ENCODE peak calls at places on chromosomes 11 and 22, in eight cellular contexts. Y is fibroblast of mammary gland; U is Caco-2; N is GM13977; G is cardiac muscle cell; T is CD8-positive, alpha-beta T cell; C is glutamatergic neuron; E is left ventricle myocardium inferior. A is an unnamed sample.

GRCh38 chr11:44775366-44776356 is 48.9 kb downstream of the TSPAN18 start:
- DNase-seq in G (peak; percentile 61), U (peak; percentile 82), T (peak; percentile 39), N (peak; percentile 60), Y (peak; percentile 47), E (peak; percentile 53), C (peak; percentile 73), A (peak; percentile 83)

GRCh38 chr11:46122955-46123354 is 1.7 kb upstream of the PHF21A start:
- DNase-seq in C (no peak), T (no peak), E (no peak), Y (peak; percentile 55), G (peak; percentile 56), U (no peak), N (no peak), A (no peak)

GRCh38 chr11:46977038-46977818 is 40.7 kb downstream of the CSTPP1 start:
- DNase-seq in T (no peak), G (peak; percentile 27), U (no peak), E (no peak), N (no peak), Y (no peak), C (peak; percentile 17), A (no peak)

GRCh38 chr11:125401746-125402145 is 94.3 kb downstream of the FEZ1 start:
- DNase-seq in G (peak; percentile 44), C (no peak), U (no peak), T (no peak), N (no peak), E (no peak), Y (no peak), A (no peak)

GRCh38 chr11:72617080-72617744 is 57.0 kb downstream of the PDE2A start:
- DNase-seq in C (peak; percentile 57), Y (peak; percentile 13), N (no peak), T (no peak), G (peak; percentile 39), E (no peak), U (no peak), A (no peak)

GRCh38 chr11:2093575-2094353 is 45.4 kb downstream of the IGF2 start:
- DNase-seq in T (no peak), G (peak; percentile 39), Y (peak; percentile 66), E (peak; percentile 63), N (no peak), U (no peak), C (no peak), A (no peak)

GRCh38 chr11:130773436-130773835 is 142.8 kb downstream of the SNX19 start:
- DNase-seq in G (no peak), T (no peak), E (no peak), C (no peak), Y (no peak), U (no peak), N (no peak), A (no peak)

GRCh38 chr11:67262731-67263675 is 3.3 kb upstream of the GRK2 start:
- DNase-seq in N (peak; percentile 93), E (peak; percentile 83), U (peak; percentile 93), C (peak; percentile 88), Y (peak; percentile 87), G (peak; percentile 84), T (peak; percentile 64), A (peak; percentile 89)

GRCh38 chr11:34963351-34963750 is 46.9 kb downstream of the PDHX start:
- DNase-seq in E (no peak), G (no peak), C (no peak), T (no peak), N (no peak), U (no peak), Y (no peak), A (no peak)

GRCh38 chr11:35943294-35943693 is 568 bp upstream of the LDLRAD3 start:
- DNase-seq in E (no peak), N (no peak), G (no peak), U (no peak), T (no peak), Y (peak; percentile 18), C (no peak), A (no peak)

GRCh38 chr11:71940561-71941219 is 11.8 kb downstream of the RNF121 start:
- DNase-seq in C (no peak), T (no peak), Y (peak; percentile 23), U (no peak), G (no peak), E (no peak), N (no peak), A (no peak)

GRCh38 chr11:63343130-63343529 is 26.5 kb upstream of the SLC22A9 start:
- DNase-seq in C (no peak), Y (no peak), G (no peak), E (no peak), T (no peak), N (no peak), U (no peak), A (no peak)
- TF ChIP-seq CTCF in C (no peak), Y (no peak), G (no peak), E (no peak), T (no peak), N (no peak), U (no peak), A (no peak)

GRCh38 chr11:5059527-5059926 is at the start of gene OR52E2:
- DNase-seq in Y (no peak), T (no peak), N (no peak), E (no peak), U (no peak), C (no peak), G (no peak), A (no peak)
- TF ChIP-seq CTCF in Y (no peak), T (no peak), N (no peak), E (no peak), U (no peak), C (no peak), G (no peak), A (no peak)

GRCh38 chr11:14480716-14481115 is 18.9 kb downstream of the COPB1 start:
- DNase-seq in C (no peak), G (peak; percentile 21), N (no peak), T (no peak), U (no peak), Y (no peak), E (no peak), A (no peak)
- TF ChIP-seq CTCF in C (no peak), G (no peak), N (no peak), T (no peak), U (no peak), Y (no peak), E (no peak), A (no peak)

GRCh38 chr11:132464939-132465338 is 1067.4 kb downstream of the OPCML start:
- DNase-seq in G (no peak), N (no peak), Y (no peak), C (no peak), U (no peak), E (no peak), T (no peak), A (no peak)
- TF ChIP-seq CTCF in G (no peak), N (no peak), Y (no peak), C (no peak), U (no peak), E (no peak), T (no peak), A (no peak)

GRCh38 chr11:92955900-92956299 is 13.6 kb upstream of the MTNR1B start:
- DNase-seq in Y (no peak), G (no peak), U (no peak), N (no peak), T (no peak), E (no peak), C (no peak), A (no peak)

GRCh38 chr11:92962444-92962843 is 7.0 kb upstream of the MTNR1B start:
- DNase-seq in T (no peak), N (no peak), U (no peak), G (no peak), C (no peak), E (no peak), Y (no peak), A (no peak)

GRCh38 chr11:92965196-92965595 is 4.3 kb upstream of the MTNR1B start:
- DNase-seq in N (no peak), T (no peak), G (no peak), Y (no peak), U (no peak), C (no peak), E (no peak), A (no peak)

GRCh38 chr11:92964471-92964870 is 5.0 kb upstream of the MTNR1B start:
- DNase-seq in Y (no peak), N (no peak), T (no peak), E (no peak), G (no peak), C (no peak), U (peak; percentile 39), A (peak; percentile 47)

GRCh38 chr11:92960886-92961285 is 8.6 kb upstream of the MTNR1B start:
- DNase-seq in G (no peak), T (no peak), C (no peak), U (no peak), Y (peak; percentile 10), N (no peak), E (no peak), A (no peak)
- TF ChIP-seq CTCF in G (no peak), T (no peak), C (no peak), U (no peak), Y (peak; percentile 14), N (no peak), E (no peak), A (no peak)

GRCh38 chr11:13249177-13249576 is 28.4 kb upstream of the BMAL1 start:
- DNase-seq in T (no peak), N (no peak), Y (no peak), G (no peak), E (no peak), C (no peak), U (no peak), A (no peak)

GRCh38 chr11:13251961-13252360 is 25.6 kb upstream of the BMAL1 start:
- DNase-seq in Y (no peak), T (no peak), N (no peak), C (no peak), E (no peak), U (no peak), G (no peak), A (no peak)

GRCh38 chr11:13247606-13248320 is 29.8 kb upstream of the BMAL1 start:
- DNase-seq in E (no peak), T (no peak), U (no peak), G (no peak), N (no peak), C (no peak), Y (no peak), A (no peak)

DNA sequence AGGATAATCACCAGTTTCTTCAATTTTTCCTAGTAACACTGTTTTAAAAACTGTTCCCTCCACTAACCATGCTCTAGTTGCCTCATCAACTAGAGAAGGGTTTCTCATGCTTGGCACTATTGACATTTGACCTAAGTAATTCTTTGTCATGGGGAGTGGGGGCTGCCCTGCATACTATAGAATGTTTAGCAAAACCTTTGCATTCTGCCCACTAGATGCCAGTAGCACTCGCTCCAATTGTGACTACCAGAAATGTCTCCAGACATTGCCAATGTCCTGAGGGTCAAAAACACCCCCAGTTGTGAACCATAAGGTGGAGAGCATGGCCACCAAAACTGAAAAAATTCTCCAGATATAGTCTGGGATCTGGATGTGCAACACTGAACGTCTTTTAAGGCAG is 27.6 kb upstream of the BMAL1 start:
- DNase-seq in G (peak; percentile 14), C (no peak), Y (peak; percentile 26), U (peak; percentile 17), E (no peak), N (no peak), T (no peak), A (no peak)
- TF ChIP-seq CTCF in G (peak; percentile 20), C (no peak), Y (peak; percentile 40), U (no peak), E (peak; percentile 34), N (peak; percentile 21), T (no peak), A (no peak)

GRCh38 chr22:39530692-39531331 is 1.7 kb downstream of the RPS19BP1 start:
- DNase-seq in E (no peak), G (peak; percentile 61), N (no peak), C (no peak), T (no peak), U (peak; percentile 48), Y (peak; percentile 56), A (peak; percentile 35)
- TF ChIP-seq CTCF in E (peak; percentile 17), G (peak; percentile 36), N (no peak), C (peak; percentile 21), T (no peak), U (peak; percentile 11), Y (peak; percentile 32), A (peak; percentile 32)

A was measured in Calu3.